ENCODE peak calls at places on chromosomes 11 and 22, in seven cellular contexts. O is astrocyte of the cerebellum; L is psoas muscle; W is stimulated activated naive CD4-positive, alpha-beta T cell; Z is Right ventricle myocardium superior; T is posterior cingulate gyrus; A is prostate gland. E is an unnamed sample.

GRCh38 chr11:25755918-25756584 is 575.9 kb upstream of the ANO3 start:
- DNase-seq in O (no peak), L (no peak), W (no peak), Z (no peak), T (no peak), A (no peak), E (no peak)

GRCh38 chr11:65502274-65502851 is 3.5 kb downstream of the MALAT1 start:
- DNase-seq in O (no peak), L (no peak), W (no peak), Z (no peak), T (no peak), A (no peak), E (no peak)

GRCh38 chr11:102345923-102346322 is 1.1 kb upstream of the BIRC2 start:
- DNase-seq in O (no peak), L (no peak), W (no peak), Z (no peak), T (no peak), A (no peak), E (no peak)

GRCh38 chr11:118319031-118319814 is 14.7 kb downstream of the CD3E start:
- DNase-seq in O (no peak), L (no peak), W (no peak), Z (no peak), T (no peak), A (no peak), E (no peak)

GRCh38 chr11:36304349-36304748 is 8.3 kb downstream of the PRR5L start:
- DNase-seq in O (no peak), L (no peak), W (no peak), Z (no peak), T (no peak), A (no peak), E (no peak)

GRCh38 chr11:26578998-26579635 is 7.1 kb upstream of the MUC15 start:
- DNase-seq in O (no peak), L (no peak), W (no peak), Z (no peak), T (no peak), A (no peak), E (no peak)

GRCh38 chr22:48717076-48717810 is 1110.4 kb downstream of the BRD1 start:
- DNase-seq in O (no peak), L (no peak), W (no peak), Z (no peak), T (no peak), A (no peak), E (no peak)

GRCh38 chr11:95132956-95133355 is 43.3 kb downstream of the ENDOD1 start:
- DNase-seq in O (no peak), L (no peak), W (no peak), Z (no peak), T (no peak), A (no peak), E (no peak)

GRCh38 chr11:65182258-65183170 is 786 bp downstream of the CAPN1 start:
- DNase-seq in O (no peak), L (no peak), W (no peak), Z (no peak), T (no peak), A (peak; percentile 46), E (no peak)

GRCh38 chr22:42928969-42929837 is 72.1 kb upstream of the ARFGAP3 start:
- DNase-seq in O (no peak), L (peak; percentile 62), W (no peak), Z (no peak), T (no peak), A (no peak), E (no peak)

GRCh38 chr22:43228863-43229262 is 41.9 kb upstream of the TTLL12 start:
- DNase-seq in O (no peak), L (no peak), W (no peak), Z (no peak), T (no peak), A (no peak), E (no peak)

GRCh38 chr11:100445231-100445735 is 241.8 kb upstream of the ARHGAP42 start:
- DNase-seq in O (peak; percentile 85), L (no peak), W (no peak), Z (no peak), T (no peak), A (peak; percentile 5), E (no peak)

GRCh38 chr11:77557553-77557952 is 32.2 kb upstream of the AQP11 start:
- DNase-seq in O (no peak), L (no peak), W (no peak), Z (no peak), T (no peak), A (no peak), E (no peak)

GRCh38 chr11:60786811-60787567 is 1.9 kb downstream of the MS4A10 start:
- DNase-seq in O (peak; percentile 31), L (peak; percentile 74), W (no peak), Z (peak; percentile 84), T (no peak), A (no peak), E (no peak)

GRCh38 chr11:34601609-34602008 is 19.3 kb upstream of the EHF start:
- DNase-seq in O (no peak), L (no peak), W (no peak), Z (no peak), T (no peak), A (no peak), E (no peak)

GRCh38 chr22:37051629-37052385 is at the start of gene KCTD17:
- DNase-seq in O (peak; percentile 15), L (peak; percentile 78), W (peak; percentile 34), Z (peak; percentile 87), T (peak; percentile 61), A (peak; percentile 32), E (peak; percentile 22)

GRCh38 chr11:59791639-59792038 is 18.9 kb downstream of the MRPL16 start:
- DNase-seq in O (no peak), L (no peak), W (no peak), Z (no peak), T (no peak), A (no peak), E (no peak)

GRCh38 chr11:65041206-65042035 is at the start of gene SAC3D1:
- DNase-seq in O (no peak), L (no peak), W (peak; percentile 72), Z (peak; percentile 81), T (peak; percentile 35), A (no peak), E (peak; percentile 70)

GRCh38 chr11:75625970-75626691 is 42.7 kb downstream of the MAP6 start:
- DNase-seq in O (peak; percentile 34), L (no peak), W (no peak), Z (no peak), T (no peak), A (no peak), E (no peak)

GRCh38 chr11:95339554-95339953 is 108.6 kb upstream of the SESN3 start:
- DNase-seq in O (no peak), L (no peak), W (no peak), Z (no peak), T (no peak), A (no peak), E (no peak)

GRCh38 chr11:124839051-124839971 is 25.9 kb upstream of the ROBO3 start:
- DNase-seq in O (no peak), L (no peak), W (no peak), Z (peak; percentile 38), T (no peak), A (no peak), E (no peak)

GRCh38 chr11:124085583-124085982 is 29.7 kb upstream of the VWA5A start:
- DNase-seq in O (peak; percentile 9), L (no peak), W (no peak), Z (no peak), T (no peak), A (no peak), E (no peak)

GRCh38 chr11:86774422-86774821 is 25.9 kb upstream of the PRSS23 start:
- DNase-seq in O (no peak), L (no peak), W (no peak), Z (no peak), T (no peak), A (no peak), E (no peak)

GRCh38 chr22:43252319-43252718 is 65.4 kb upstream of the TTLL12 start:
- DNase-seq in O (no peak), L (no peak), W (no peak), Z (no peak), T (no peak), A (no peak), E (no peak)

GRCh38 chr11:28932940-28933339 is 824.8 kb downstream of the METTL15 start:
- DNase-seq in O (no peak), L (no peak), W (no peak), Z (no peak), T (no peak), A (no peak), E (no peak)

GRCh38 chr11:124669193-124669592 is 4.3 kb downstream of the SIAE start:
- DNase-seq in O (peak; percentile 29), L (no peak), W (peak; percentile 32), Z (no peak), T (no peak), A (peak; percentile 48), E (peak; percentile 8)

GRCh38 chr22:50078761-50079160 is 6.5 kb downstream of the MLC1 start:
- DNase-seq in O (no peak), L (no peak), W (no peak), Z (peak; percentile 10), T (no peak), A (no peak), E (no peak)

GRCh38 chr11:128653828-128654231 is 40.0 kb upstream of the FLI1 start:
- DNase-seq in O (peak; percentile 8), L (peak; percentile 32), W (no peak), Z (peak; percentile 65), T (no peak), A (peak; percentile 24), E (no peak)

GRCh38 chr22:46150615-46151423 is 493 bp downstream of the PPARA start:
- DNase-seq in O (no peak), L (peak; percentile 55), W (peak; percentile 25), Z (peak; percentile 63), T (peak; percentile 23), A (peak; percentile 23), E (peak; percentile 74)

GRCh38 chr11:40514124-40514523 is 945.3 kb downstream of the LRRC4C start:
- DNase-seq in O (no peak), L (no peak), W (no peak), Z (no peak), T (no peak), A (no peak), E (no peak)

GRCh38 chr11:134022748-134023147 is 46.1 kb upstream of the JAM3 start:
- DNase-seq in O (no peak), L (no peak), W (no peak), Z (no peak), T (no peak), A (no peak), E (no peak)